ENCODE peak calls at places on chromosomes 11 and 22, in eight cellular contexts. One of them, this sample, is unnamed.

GRCh38 chr11:118241191-118242098 is 10.7 kb downstream of the MPZL3 start:
- DNase-seq in Calu3: peak; percentile 46
- DNase-seq in stimulated activated CD4-positive, alpha-beta T cell treated with anti-CD3 and anti-CD28 coated beads, Interleukin-15, amount 100 ng/mL, for 24 hours: peak; percentile 73
- DNase-seq in Caki2: peak; percentile 59
- DNase-seq in aorta: no peak
- DNase-seq in GM23248: peak; percentile 69
- DNase-seq in BJ: no peak
- DNase-seq in stomach: peak; percentile 47
- DNase-seq in this sample: no peak

GRCh38 chr22:18954333-18954732 is 18.2 kb upstream of the PRODH start:
- DNase-seq in Calu3: peak; percentile 81
- DNase-seq in stimulated activated CD4-positive, alpha-beta T cell treated with anti-CD3 and anti-CD28 coated beads, Interleukin-15, amount 100 ng/mL, for 24 hours: peak; percentile 72
- DNase-seq in Caki2: peak; percentile 51
- DNase-seq in aorta: peak; percentile 87
- DNase-seq in GM23248: peak; percentile 71
- DNase-seq in BJ: no peak
- DNase-seq in stomach: peak; percentile 75
- DNase-seq in this sample: no peak

GRCh38 chr22:37484115-37485005 is 1.8 kb downstream of the MFNG start:
- DNase-seq in Calu3: no peak
- DNase-seq in stimulated activated CD4-positive, alpha-beta T cell treated with anti-CD3 and anti-CD28 coated beads, Interleukin-15, amount 100 ng/mL, for 24 hours: peak; percentile 92
- DNase-seq in Caki2: no peak
- DNase-seq in aorta: peak; percentile 86
- DNase-seq in GM23248: no peak
- DNase-seq in BJ: no peak
- DNase-seq in stomach: peak; percentile 72
- DNase-seq in this sample: no peak

GRCh38 chr11:2988996-2989395 is 3.1 kb downstream of the NAP1L4 start:
- DNase-seq in Calu3: no peak
- DNase-seq in stimulated activated CD4-positive, alpha-beta T cell treated with anti-CD3 and anti-CD28 coated beads, Interleukin-15, amount 100 ng/mL, for 24 hours: no peak
- DNase-seq in Caki2: no peak
- DNase-seq in aorta: no peak
- DNase-seq in GM23248: peak; percentile 25
- DNase-seq in BJ: no peak
- DNase-seq in stomach: no peak
- DNase-seq in this sample: no peak

GRCh38 chr11:78801161-78801884 is 226.7 kb upstream of the NARS2 start:
- DNase-seq in Calu3: no peak
- DNase-seq in stimulated activated CD4-positive, alpha-beta T cell treated with anti-CD3 and anti-CD28 coated beads, Interleukin-15, amount 100 ng/mL, for 24 hours: no peak
- DNase-seq in Caki2: no peak
- DNase-seq in aorta: no peak
- DNase-seq in GM23248: peak; percentile 85
- DNase-seq in BJ: peak; percentile 95
- DNase-seq in stomach: peak; percentile 69
- DNase-seq in this sample: peak; percentile 97

GRCh38 chr11:33321483-33321882 is 64.3 kb downstream of the HIPK3 start:
- DNase-seq in Calu3: no peak
- DNase-seq in stimulated activated CD4-positive, alpha-beta T cell treated with anti-CD3 and anti-CD28 coated beads, Interleukin-15, amount 100 ng/mL, for 24 hours: no peak
- DNase-seq in Caki2: no peak
- DNase-seq in aorta: no peak
- DNase-seq in GM23248: no peak
- DNase-seq in BJ: no peak
- DNase-seq in stomach: no peak
- DNase-seq in this sample: no peak

GRCh38 chr11:32434387-32435151 is 770 bp downstream of the WT1 start:
- DNase-seq in Calu3: no peak
- DNase-seq in stimulated activated CD4-positive, alpha-beta T cell treated with anti-CD3 and anti-CD28 coated beads, Interleukin-15, amount 100 ng/mL, for 24 hours: no peak
- DNase-seq in Caki2: peak; percentile 32
- DNase-seq in aorta: no peak
- DNase-seq in GM23248: no peak
- DNase-seq in BJ: no peak
- DNase-seq in stomach: no peak
- DNase-seq in this sample: no peak

GRCh38 chr22:38632528-38632927 is 23.7 kb downstream of the FAM227A start:
- DNase-seq in Calu3: no peak
- DNase-seq in stimulated activated CD4-positive, alpha-beta T cell treated with anti-CD3 and anti-CD28 coated beads, Interleukin-15, amount 100 ng/mL, for 24 hours: no peak
- DNase-seq in Caki2: no peak
- DNase-seq in aorta: no peak
- DNase-seq in GM23248: no peak
- DNase-seq in BJ: no peak
- DNase-seq in stomach: no peak
- DNase-seq in this sample: no peak

GRCh38 chr11:47724041-47724729 is 9.0 kb upstream of the AGBL2 start:
- DNase-seq in Calu3: peak; percentile 7
- DNase-seq in stimulated activated CD4-positive, alpha-beta T cell treated with anti-CD3 and anti-CD28 coated beads, Interleukin-15, amount 100 ng/mL, for 24 hours: no peak
- DNase-seq in Caki2: peak; percentile 43
- DNase-seq in aorta: no peak
- DNase-seq in GM23248: peak; percentile 64
- DNase-seq in BJ: no peak
- DNase-seq in stomach: no peak
- DNase-seq in this sample: no peak

GRCh38 chr22:47328550-47329243 is 566.2 kb downstream of the TBC1D22A start:
- DNase-seq in Calu3: peak; percentile 82
- DNase-seq in stimulated activated CD4-positive, alpha-beta T cell treated with anti-CD3 and anti-CD28 coated beads, Interleukin-15, amount 100 ng/mL, for 24 hours: no peak
- DNase-seq in Caki2: peak; percentile 95
- DNase-seq in aorta: no peak
- DNase-seq in GM23248: peak; percentile 91
- DNase-seq in BJ: peak; percentile 84
- DNase-seq in stomach: no peak
- DNase-seq in this sample: peak; percentile 92

GRCh38 chr11:128610765-128611617 is 23.6 kb upstream of the ETS1 start:
- DNase-seq in Calu3: no peak
- DNase-seq in stimulated activated CD4-positive, alpha-beta T cell treated with anti-CD3 and anti-CD28 coated beads, Interleukin-15, amount 100 ng/mL, for 24 hours: peak; percentile 60
- DNase-seq in Caki2: no peak
- DNase-seq in aorta: no peak
- DNase-seq in GM23248: no peak
- DNase-seq in BJ: no peak
- DNase-seq in stomach: no peak
- DNase-seq in this sample: no peak

GRCh38 chr11:78465169-78465942 is 47.7 kb upstream of the GAB2 start:
- DNase-seq in Calu3: no peak
- DNase-seq in stimulated activated CD4-positive, alpha-beta T cell treated with anti-CD3 and anti-CD28 coated beads, Interleukin-15, amount 100 ng/mL, for 24 hours: peak; percentile 15
- DNase-seq in Caki2: no peak
- DNase-seq in aorta: no peak
- DNase-seq in GM23248: no peak
- DNase-seq in BJ: no peak
- DNase-seq in stomach: no peak
- DNase-seq in this sample: no peak

GRCh38 chr22:37817705-37818311 is 5.4 kb upstream of the GALR3 start:
- DNase-seq in Calu3: peak; percentile 94
- DNase-seq in stimulated activated CD4-positive, alpha-beta T cell treated with anti-CD3 and anti-CD28 coated beads, Interleukin-15, amount 100 ng/mL, for 24 hours: peak; percentile 88
- DNase-seq in Caki2: peak; percentile 75
- DNase-seq in aorta: peak; percentile 95
- DNase-seq in GM23248: peak; percentile 86
- DNase-seq in BJ: no peak
- DNase-seq in stomach: peak; percentile 89
- DNase-seq in this sample: no peak

GRCh38 chr11:120715239-120715638 is 203.7 kb downstream of the GRIK4 start:
- DNase-seq in Calu3: no peak
- DNase-seq in stimulated activated CD4-positive, alpha-beta T cell treated with anti-CD3 and anti-CD28 coated beads, Interleukin-15, amount 100 ng/mL, for 24 hours: no peak
- DNase-seq in Caki2: no peak
- DNase-seq in aorta: no peak
- DNase-seq in GM23248: peak; percentile 22
- DNase-seq in BJ: no peak
- DNase-seq in stomach: no peak
- DNase-seq in this sample: no peak

GRCh38 chr11:71158936-71159335 is 93.4 kb downstream of the SHANK2 start:
- DNase-seq in Calu3: no peak
- DNase-seq in stimulated activated CD4-positive, alpha-beta T cell treated with anti-CD3 and anti-CD28 coated beads, Interleukin-15, amount 100 ng/mL, for 24 hours: no peak
- DNase-seq in Caki2: no peak
- DNase-seq in aorta: no peak
- DNase-seq in GM23248: no peak
- DNase-seq in BJ: no peak
- DNase-seq in stomach: no peak
- DNase-seq in this sample: no peak

GRCh38 chr11:45025716-45026492 is 75.2 kb upstream of the TP53I11 start:
- DNase-seq in Calu3: no peak
- DNase-seq in stimulated activated CD4-positive, alpha-beta T cell treated with anti-CD3 and anti-CD28 coated beads, Interleukin-15, amount 100 ng/mL, for 24 hours: peak; percentile 12
- DNase-seq in Caki2: no peak
- DNase-seq in aorta: no peak
- DNase-seq in GM23248: no peak
- DNase-seq in BJ: no peak
- DNase-seq in stomach: no peak
- DNase-seq in this sample: no peak

GRCh38 chr22:44428941-44429615 is 69.0 kb downstream of the RTL6 start:
- DNase-seq in Calu3: no peak
- DNase-seq in stimulated activated CD4-positive, alpha-beta T cell treated with anti-CD3 and anti-CD28 coated beads, Interleukin-15, amount 100 ng/mL, for 24 hours: no peak
- DNase-seq in Caki2: no peak
- DNase-seq in aorta: peak; percentile 55
- DNase-seq in GM23248: no peak
- DNase-seq in BJ: no peak
- DNase-seq in stomach: no peak
- DNase-seq in this sample: no peak

GRCh38 chr11:121366970-121367369 is 74.4 kb downstream of the SC5D start:
- DNase-seq in Calu3: no peak
- DNase-seq in stimulated activated CD4-positive, alpha-beta T cell treated with anti-CD3 and anti-CD28 coated beads, Interleukin-15, amount 100 ng/mL, for 24 hours: no peak
- DNase-seq in Caki2: no peak
- DNase-seq in aorta: no peak
- DNase-seq in GM23248: no peak
- DNase-seq in BJ: no peak
- DNase-seq in stomach: no peak
- DNase-seq in this sample: no peak

GRCh38 chr11:34214961-34215805 is 109.8 kb downstream of the NAT10 start:
- DNase-seq in Calu3: peak; percentile 40
- DNase-seq in stimulated activated CD4-positive, alpha-beta T cell treated with anti-CD3 and anti-CD28 coated beads, Interleukin-15, amount 100 ng/mL, for 24 hours: peak; percentile 90
- DNase-seq in Caki2: peak; percentile 88
- DNase-seq in aorta: no peak
- DNase-seq in GM23248: peak; percentile 93
- DNase-seq in BJ: no peak
- DNase-seq in stomach: no peak
- DNase-seq in this sample: peak; percentile 17

GRCh38 chr22:36334081-36334831 is 53.5 kb downstream of the MYH9 start:
- DNase-seq in Calu3: no peak
- DNase-seq in stimulated activated CD4-positive, alpha-beta T cell treated with anti-CD3 and anti-CD28 coated beads, Interleukin-15, amount 100 ng/mL, for 24 hours: peak; percentile 58
- DNase-seq in Caki2: no peak
- DNase-seq in aorta: no peak
- DNase-seq in GM23248: no peak
- DNase-seq in BJ: no peak
- DNase-seq in stomach: no peak
- DNase-seq in this sample: no peak

GRCh38 chr11:128911701-128912100 is 20.5 kb downstream of the KCNJ5 start:
- DNase-seq in Calu3: no peak
- DNase-seq in stimulated activated CD4-positive, alpha-beta T cell treated with anti-CD3 and anti-CD28 coated beads, Interleukin-15, amount 100 ng/mL, for 24 hours: no peak
- DNase-seq in Caki2: no peak
- DNase-seq in aorta: no peak
- DNase-seq in GM23248: no peak
- DNase-seq in BJ: no peak
- DNase-seq in stomach: no peak
- DNase-seq in this sample: no peak

GRCh38 chr11:491358-491757 is 15.7 kb downstream of the RNH1 start:
- DNase-seq in Calu3: no peak
- DNase-seq in stimulated activated CD4-positive, alpha-beta T cell treated with anti-CD3 and anti-CD28 coated beads, Interleukin-15, amount 100 ng/mL, for 24 hours: no peak
- DNase-seq in Caki2: no peak
- DNase-seq in aorta: no peak
- DNase-seq in GM23248: no peak
- DNase-seq in BJ: no peak
- DNase-seq in stomach: no peak
- DNase-seq in this sample: no peak

GRCh38 chr22:19503869-19504268 is 20.3 kb downstream of the CLDN5 start:
- DNase-seq in Calu3: no peak
- DNase-seq in stimulated activated CD4-positive, alpha-beta T cell treated with anti-CD3 and anti-CD28 coated beads, Interleukin-15, amount 100 ng/mL, for 24 hours: no peak
- DNase-seq in Caki2: no peak
- DNase-seq in aorta: no peak
- DNase-seq in GM23248: no peak
- DNase-seq in BJ: no peak
- DNase-seq in stomach: no peak
- DNase-seq in this sample: no peak

GRCh38 chr22:29142116-29142515 is 63.6 kb upstream of the EMID1 start:
- DNase-seq in Calu3: no peak
- DNase-seq in stimulated activated CD4-positive, alpha-beta T cell treated with anti-CD3 and anti-CD28 coated beads, Interleukin-15, amount 100 ng/mL, for 24 hours: no peak
- DNase-seq in Caki2: no peak
- DNase-seq in aorta: no peak
- DNase-seq in GM23248: no peak
- DNase-seq in BJ: no peak
- DNase-seq in stomach: no peak
- DNase-seq in this sample: no peak

GRCh38 chr11:47267858-47268257 is 2.1 kb upstream of the MADD start:
- DNase-seq in Calu3: no peak
- DNase-seq in stimulated activated CD4-positive, alpha-beta T cell treated with anti-CD3 and anti-CD28 coated beads, Interleukin-15, amount 100 ng/mL, for 24 hours: no peak
- DNase-seq in Caki2: no peak
- DNase-seq in aorta: peak; percentile 49
- DNase-seq in GM23248: no peak
- DNase-seq in BJ: no peak
- DNase-seq in stomach: no peak
- DNase-seq in this sample: no peak

GRCh38 chr22:47369431-47370015 is 607.1 kb downstream of the TBC1D22A start:
- DNase-seq in Calu3: no peak
- DNase-seq in stimulated activated CD4-positive, alpha-beta T cell treated with anti-CD3 and anti-CD28 coated beads, Interleukin-15, amount 100 ng/mL, for 24 hours: no peak
- DNase-seq in Caki2: no peak
- DNase-seq in aorta: no peak
- DNase-seq in GM23248: no peak
- DNase-seq in BJ: no peak
- DNase-seq in stomach: peak; percentile 4
- DNase-seq in this sample: no peak